ENCODE peak calls at places on chromosome 17, in seven cellular contexts. H is IMR-90, B is trophoblast cell, P is H1, A is neuronal stem cell, R is mesenchymal stem cell, Y is H9. J is an unnamed sample.
A peak's percentile ranks its signal among the peaks of the same experiment; 100 is the strongest.

GRCh38 chr17:73029941-73030340 is 62.5 kb downstream of the SLC39A11 start:
- DNase-seq in H (no peak), B (no peak), P (no peak), A (no peak), R (no peak), Y (no peak), J (no peak)

GRCh38 chr17:18362509-18363020 is 785 bp downstream of the SHMT1 start:
- DNase-seq in H (no peak), B (peak; percentile 93), P (peak; percentile 54), A (peak; percentile 9), R (peak; percentile 30), Y (peak; percentile 48), J (peak; percentile 13)

GRCh38 chr17:77425791-77426641 is 285.2 kb downstream of the SEC14L1 start:
- DNase-seq in H (peak; percentile 87), B (no peak), P (no peak), A (no peak), R (peak; percentile 96), Y (peak; percentile 82), J (peak; percentile 81)

GRCh38 chr17:77957869-77958715 is at the start of gene TNRC6C:
- DNase-seq in H (peak; percentile 99), B (peak; percentile 70), P (peak; percentile 99), A (peak; percentile 98), R (peak; percentile 99), Y (peak; percentile 100), J (peak; percentile 99)

GRCh38 chr17:48500435-48501426 is 30.1 kb downstream of the HOXB1 start:
- DNase-seq in H (peak; percentile 64), B (peak; percentile 34), P (no peak), A (no peak), R (peak; percentile 86), Y (peak; percentile 61), J (peak; percentile 84)

GRCh38 chr17:34533811-34534527 is 45.4 kb upstream of the TMEM132E start:
- DNase-seq in H (no peak), B (no peak), P (no peak), A (no peak), R (no peak), Y (no peak), J (no peak)

GRCh38 chr17:17305282-17305801 is 2.2 kb downstream of the NT5M start:
- DNase-seq in H (no peak), B (peak; percentile 18), P (no peak), A (no peak), R (peak; percentile 50), Y (no peak), J (no peak)

GRCh38 chr17:32570081-32570396 is 83.2 kb downstream of the CDK5R1 start:
- DNase-seq in H (no peak), B (no peak), P (no peak), A (no peak), R (no peak), Y (no peak), J (no peak)

GRCh38 chr17:50146927-50147640 is 3.4 kb downstream of the PPP1R9B start:
- DNase-seq in H (no peak), B (no peak), P (no peak), A (no peak), R (no peak), Y (no peak), J (no peak)
- H3K23ac ChIP-seq in H (peak overlapping the region; percentile 69), B (no peak overlapping the region), P (no peak overlapping the region), A (no peak overlapping the region), R (peak overlapping the region; percentile 61), Y (no peak overlapping the region), J (no peak overlapping the region)

GRCh38 chr17:11086623-11087022 is 154.4 kb upstream of the SHISA6 start:
- DNase-seq in H (no peak), B (no peak), P (no peak), A (no peak), R (no peak), Y (no peak), J (no peak)
- H3K23ac ChIP-seq in H (no peak overlapping the region), B (no peak overlapping the region), P (no peak overlapping the region), A (no peak overlapping the region), R (no peak overlapping the region), Y (no peak overlapping the region), J (no peak overlapping the region)

GRCh38 chr17:39599665-39600468 is 7.9 kb downstream of the NEUROD2 start:
- DNase-seq in H (no peak), B (no peak), P (peak; percentile 73), A (no peak), R (no peak), Y (no peak), J (no peak)

GRCh38 chr17:39602533-39603303 is 5.0 kb downstream of the NEUROD2 start:
- DNase-seq in H (no peak), B (no peak), P (peak; percentile 49), A (no peak), R (no peak), Y (no peak), J (no peak)

GRCh38 chr17:39601758-39602532 is 5.8 kb downstream of the NEUROD2 start:
- DNase-seq in H (no peak), B (no peak), P (peak; percentile 52), A (no peak), R (no peak), Y (peak; percentile 55), J (no peak)

GRCh38 chr17:39600469-39601009 is 7.2 kb downstream of the NEUROD2 start:
- DNase-seq in H (no peak), B (no peak), P (peak; percentile 56), A (no peak), R (no peak), Y (peak; percentile 43), J (no peak)

DNA sequence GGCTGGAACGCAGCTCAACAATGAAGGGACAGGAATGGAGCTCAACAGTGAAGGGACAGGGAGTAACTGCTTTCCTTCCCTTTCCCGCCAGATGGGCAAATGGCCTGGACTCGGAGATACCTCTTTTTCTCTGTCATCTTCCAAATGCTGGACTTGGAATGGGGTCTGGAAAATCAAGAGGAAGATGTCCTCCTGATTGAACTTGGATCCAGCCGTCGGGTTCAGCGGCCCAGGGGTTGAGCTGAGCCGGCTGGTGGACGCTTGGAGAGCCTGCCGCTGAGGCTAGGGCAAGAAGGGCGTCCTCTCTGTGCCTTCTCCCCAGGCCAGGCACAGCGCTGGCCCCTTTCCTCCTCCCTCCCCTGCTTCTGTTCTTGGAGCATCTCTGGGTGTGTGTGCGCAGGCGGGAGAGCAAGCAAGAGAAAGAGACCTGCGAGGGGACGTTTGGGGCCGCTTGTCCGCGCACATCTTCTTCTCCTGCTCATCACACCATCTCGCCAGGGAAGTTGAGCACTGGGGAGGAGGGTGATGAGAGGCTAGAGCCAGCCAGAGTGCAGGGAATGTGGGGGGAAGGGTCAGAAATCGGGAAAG is 6.6 kb downstream of the NEUROD2 start:
- DNase-seq in H (no peak), B (no peak), P (peak; percentile 74), A (no peak), R (no peak), Y (peak; percentile 88), J (peak; percentile 65)
- H3K23ac ChIP-seq in H (no peak overlapping the region), B (no peak overlapping the region), P (no peak overlapping the region), A (peak overlapping the region; percentile 82), R (peak overlapping the region; percentile 34), Y (no peak overlapping the region), J (peak overlapping the region; percentile 29)

DNA sequence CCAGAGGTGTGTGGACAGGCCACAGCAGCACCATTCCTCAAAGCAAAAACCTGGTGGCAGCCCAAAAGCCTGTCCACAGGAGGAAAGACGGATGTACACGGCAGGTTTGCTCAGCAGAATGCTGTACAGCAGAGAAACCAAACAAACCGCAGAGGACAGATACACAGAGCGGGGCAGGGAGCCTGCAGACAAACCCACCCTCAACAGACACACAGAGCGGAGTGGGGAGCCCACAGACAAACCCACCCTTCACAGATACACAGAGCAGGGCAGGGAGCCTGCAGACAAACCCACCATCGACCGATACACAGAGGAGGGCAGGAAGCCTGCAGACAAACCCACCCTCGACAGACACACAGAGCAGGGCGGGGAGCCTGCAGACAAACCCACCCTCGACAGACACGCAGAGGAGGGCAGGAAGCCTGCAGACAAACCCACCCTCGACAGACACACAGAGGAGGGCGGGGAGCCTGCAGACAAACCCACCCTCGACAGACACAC is 53.0 kb upstream of the METRNL start:
- DNase-seq in H (no peak), B (no peak), P (no peak), A (no peak), R (no peak), Y (no peak), J (no peak)
- H3K23ac ChIP-seq in H (no peak overlapping the region), B (no peak overlapping the region), P (no peak overlapping the region), A (no peak overlapping the region), R (no peak overlapping the region), Y (no peak overlapping the region), J (no peak overlapping the region)

DNA sequence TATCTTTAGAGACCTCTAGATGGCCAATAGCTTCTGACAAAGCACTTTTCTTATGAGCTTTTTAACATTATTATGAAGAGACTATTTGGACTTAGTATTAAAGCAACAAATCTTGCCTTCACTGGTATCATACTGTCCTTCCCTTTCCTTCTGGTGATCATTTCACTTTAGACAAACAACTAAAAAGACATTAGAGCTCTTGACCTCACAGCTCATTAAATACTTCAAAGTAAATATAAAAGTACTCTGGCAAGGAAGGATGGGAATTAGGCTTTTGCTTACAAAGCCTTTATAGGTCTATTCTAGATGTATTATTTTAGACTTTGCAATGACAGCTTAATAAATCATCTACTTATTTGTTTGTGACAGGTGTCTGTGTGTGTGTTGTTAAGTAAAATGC is 11.1 kb downstream of the STXBP4 start:
- DNase-seq in H (no peak), B (no peak), P (no peak), A (no peak), R (no peak), Y (no peak), J (no peak)
- H3K23ac ChIP-seq in H (no peak overlapping the region), B (no peak overlapping the region), P (no peak overlapping the region), A (no peak overlapping the region), R (no peak overlapping the region), Y (no peak overlapping the region), J (no peak overlapping the region)

GRCh38 chr17:44360144-44360533 is 3.5 kb downstream of the FAM171A2 start:
- DNase-seq in H (no peak), B (no peak), P (no peak), A (no peak), R (no peak), Y (no peak), J (no peak)

GRCh38 chr17:44359001-44359400 is 4.7 kb downstream of the FAM171A2 start:
- DNase-seq in H (no peak), B (no peak), P (no peak), A (no peak), R (no peak), Y (no peak), J (no peak)

GRCh38 chr17:44356241-44356640 is 7.4 kb downstream of the FAM171A2 start:
- DNase-seq in H (no peak), B (no peak), P (no peak), A (no peak), R (no peak), Y (no peak), J (no peak)

GRCh38 chr17:44359458-44360143 is 4.1 kb downstream of the FAM171A2 start:
- DNase-seq in H (no peak), B (no peak), P (no peak), A (no peak), R (no peak), Y (no peak), J (no peak)

GRCh38 chr17:44358066-44358465 is 5.6 kb downstream of the FAM171A2 start:
- DNase-seq in H (no peak), B (no peak), P (no peak), A (no peak), R (no peak), Y (no peak), J (no peak)
- H3K23ac ChIP-seq in H (no peak overlapping the region), B (no peak overlapping the region), P (no peak overlapping the region), A (no peak overlapping the region), R (no peak overlapping the region), Y (no peak overlapping the region), J (no peak overlapping the region)